ENCODE peak calls at places on chromosome 11, in ten cellular contexts. One of them, this sample, is unnamed.
A peak's percentile ranks its signal among the peaks of the same experiment; 100 is the strongest.

GRCh38 chr11:66915866-66916265 is 42.3 kb downstream of the PC start:
- DNase-seq in EL: no peak
- DNase-seq in caudate nucleus: no peak
- DNase-seq in uterus: no peak
- DNase-seq in tibial artery: no peak
- DNase-seq in astrocyte of the spinal cord: peak; percentile 62
- DNase-seq in stimulated activated CD8-positive, alpha-beta memory T cell treated with anti-CD3 and anti-CD28 coated beads, Interleukin-7, amount 100 ng/mL, for 1 hour: no peak
- DNase-seq in H4: no peak
- DNase-seq in type B pancreatic cell: no peak
- DNase-seq in stimulated activated CD4-positive, alpha-beta T cell treated with anti-CD3 and anti-CD28 coated beads, Interleukin-2, amount 100 ng/mL, for 48 hours: no peak
- DNase-seq in this sample: no peak

GRCh38 chr11:70587095-70587389 is 188.7 kb downstream of the CTTN start:
- DNase-seq in EL: no peak
- DNase-seq in caudate nucleus: no peak
- DNase-seq in uterus: no peak
- DNase-seq in tibial artery: no peak
- DNase-seq in astrocyte of the spinal cord: no peak
- DNase-seq in stimulated activated CD8-positive, alpha-beta memory T cell treated with anti-CD3 and anti-CD28 coated beads, Interleukin-7, amount 100 ng/mL, for 1 hour: no peak
- DNase-seq in H4: no peak
- DNase-seq in type B pancreatic cell: no peak
- DNase-seq in stimulated activated CD4-positive, alpha-beta T cell treated with anti-CD3 and anti-CD28 coated beads, Interleukin-2, amount 100 ng/mL, for 48 hours: no peak
- DNase-seq in this sample: peak; percentile 43

GRCh38 chr11:73478737-73479347 is 102.6 kb downstream of the RELT start:
- DNase-seq in EL: peak; percentile 43
- DNase-seq in caudate nucleus: no peak
- DNase-seq in uterus: no peak
- DNase-seq in tibial artery: no peak
- DNase-seq in astrocyte of the spinal cord: peak; percentile 41
- DNase-seq in stimulated activated CD8-positive, alpha-beta memory T cell treated with anti-CD3 and anti-CD28 coated beads, Interleukin-7, amount 100 ng/mL, for 1 hour: no peak
- DNase-seq in H4: peak; percentile 52
- DNase-seq in type B pancreatic cell: no peak
- DNase-seq in stimulated activated CD4-positive, alpha-beta T cell treated with anti-CD3 and anti-CD28 coated beads, Interleukin-2, amount 100 ng/mL, for 48 hours: no peak
- DNase-seq in this sample: no peak

GRCh38 chr11:26720003-26720402 is 1.9 kb downstream of the SLC5A12 start:
- DNase-seq in EL: no peak
- DNase-seq in caudate nucleus: no peak
- DNase-seq in uterus: no peak
- DNase-seq in tibial artery: no peak
- DNase-seq in astrocyte of the spinal cord: no peak
- DNase-seq in stimulated activated CD8-positive, alpha-beta memory T cell treated with anti-CD3 and anti-CD28 coated beads, Interleukin-7, amount 100 ng/mL, for 1 hour: no peak
- DNase-seq in H4: no peak
- DNase-seq in type B pancreatic cell: no peak
- DNase-seq in stimulated activated CD4-positive, alpha-beta T cell treated with anti-CD3 and anti-CD28 coated beads, Interleukin-2, amount 100 ng/mL, for 48 hours: no peak
- DNase-seq in this sample: no peak

GRCh38 chr11:19918302-19919049 is 205.8 kb downstream of the NAV2 start:
- DNase-seq in EL: no peak
- DNase-seq in caudate nucleus: no peak
- DNase-seq in uterus: no peak
- DNase-seq in tibial artery: no peak
- DNase-seq in astrocyte of the spinal cord: peak; percentile 45
- DNase-seq in stimulated activated CD8-positive, alpha-beta memory T cell treated with anti-CD3 and anti-CD28 coated beads, Interleukin-7, amount 100 ng/mL, for 1 hour: no peak
- DNase-seq in H4: no peak
- DNase-seq in type B pancreatic cell: no peak
- DNase-seq in stimulated activated CD4-positive, alpha-beta T cell treated with anti-CD3 and anti-CD28 coated beads, Interleukin-2, amount 100 ng/mL, for 48 hours: no peak
- DNase-seq in this sample: no peak

GRCh38 chr11:74257934-74258553 is 53.4 kb downstream of the P4HA3 start:
- DNase-seq in EL: no peak
- DNase-seq in caudate nucleus: no peak
- DNase-seq in uterus: peak; percentile 38
- DNase-seq in tibial artery: peak; percentile 86
- DNase-seq in astrocyte of the spinal cord: peak; percentile 83
- DNase-seq in stimulated activated CD8-positive, alpha-beta memory T cell treated with anti-CD3 and anti-CD28 coated beads, Interleukin-7, amount 100 ng/mL, for 1 hour: no peak
- DNase-seq in H4: no peak
- DNase-seq in type B pancreatic cell: no peak
- DNase-seq in stimulated activated CD4-positive, alpha-beta T cell treated with anti-CD3 and anti-CD28 coated beads, Interleukin-2, amount 100 ng/mL, for 48 hours: no peak
- DNase-seq in this sample: no peak

GRCh38 chr11:102384419-102385052 is 37.5 kb downstream of the BIRC2 start:
- DNase-seq in EL: no peak
- DNase-seq in caudate nucleus: no peak
- DNase-seq in uterus: no peak
- DNase-seq in tibial artery: no peak
- DNase-seq in astrocyte of the spinal cord: no peak
- DNase-seq in stimulated activated CD8-positive, alpha-beta memory T cell treated with anti-CD3 and anti-CD28 coated beads, Interleukin-7, amount 100 ng/mL, for 1 hour: no peak
- DNase-seq in H4: no peak
- DNase-seq in type B pancreatic cell: no peak
- DNase-seq in stimulated activated CD4-positive, alpha-beta T cell treated with anti-CD3 and anti-CD28 coated beads, Interleukin-2, amount 100 ng/mL, for 48 hours: no peak
- DNase-seq in this sample: no peak

GRCh38 chr11:27300974-27301373 is 62.0 kb downstream of the CCDC34 start:
- DNase-seq in EL: no peak
- DNase-seq in caudate nucleus: no peak
- DNase-seq in uterus: no peak
- DNase-seq in tibial artery: no peak
- DNase-seq in astrocyte of the spinal cord: no peak
- DNase-seq in stimulated activated CD8-positive, alpha-beta memory T cell treated with anti-CD3 and anti-CD28 coated beads, Interleukin-7, amount 100 ng/mL, for 1 hour: no peak
- DNase-seq in H4: no peak
- DNase-seq in type B pancreatic cell: no peak
- DNase-seq in stimulated activated CD4-positive, alpha-beta T cell treated with anti-CD3 and anti-CD28 coated beads, Interleukin-2, amount 100 ng/mL, for 48 hours: no peak
- DNase-seq in this sample: no peak

GRCh38 chr11:20002312-20003216 is 157.7 kb downstream of the DBX1 start:
- DNase-seq in EL: no peak
- DNase-seq in caudate nucleus: no peak
- DNase-seq in uterus: no peak
- DNase-seq in tibial artery: no peak
- DNase-seq in astrocyte of the spinal cord: no peak
- DNase-seq in stimulated activated CD8-positive, alpha-beta memory T cell treated with anti-CD3 and anti-CD28 coated beads, Interleukin-7, amount 100 ng/mL, for 1 hour: no peak
- DNase-seq in H4: no peak
- DNase-seq in type B pancreatic cell: no peak
- DNase-seq in stimulated activated CD4-positive, alpha-beta T cell treated with anti-CD3 and anti-CD28 coated beads, Interleukin-2, amount 100 ng/mL, for 48 hours: no peak
- DNase-seq in this sample: no peak

GRCh38 chr11:554824-555499 is 5.6 kb downstream of the LMNTD2 start:
- DNase-seq in EL: peak; percentile 54
- DNase-seq in caudate nucleus: no peak
- DNase-seq in uterus: no peak
- DNase-seq in tibial artery: no peak
- DNase-seq in astrocyte of the spinal cord: peak; percentile 24
- DNase-seq in stimulated activated CD8-positive, alpha-beta memory T cell treated with anti-CD3 and anti-CD28 coated beads, Interleukin-7, amount 100 ng/mL, for 1 hour: peak; percentile 63
- DNase-seq in H4: peak; percentile 72
- DNase-seq in type B pancreatic cell: no peak
- DNase-seq in stimulated activated CD4-positive, alpha-beta T cell treated with anti-CD3 and anti-CD28 coated beads, Interleukin-2, amount 100 ng/mL, for 48 hours: peak; percentile 71
- DNase-seq in this sample: peak; percentile 92

This sample was measured in kidney.